ENCODE peak calls at places on chromosomes 12 and 14, in four cellular contexts. S, Y, Z and D are unnamed samples. For H3K4me1, the result is how much of the 10 kb centered on the place peaks cover.

GRCh38 chr12:41576925-41577324 is 388.8 kb downstream of the PDZRN4 start:
- DNase-seq in S (no peak), Y (no peak), Z (no peak), D (no peak)

GRCh38 chr12:20549115-20549719 is 145.9 kb upstream of the SLCO1C1 start:
- DNase-seq in S (peak), Y (no peak), Z (no peak), D (no peak)

GRCh38 chr12:125018356-125018755 is 24.9 kb downstream of the BRI3BP start:
- DNase-seq in S (no peak), Y (no peak), Z (no peak), D (no peak)

GRCh38 chr14:89304972-89305703 is 111.9 kb downstream of the FOXN3 start:
- DNase-seq in S (peak), Y (no peak), Z (peak), D (no peak)

GRCh38 chr12:6662602-6662905 is 365 bp downstream of the ING4 start:
- DNase-seq in S (no peak), Y (no peak), Z (no peak), D (no peak)

GRCh38 chr14:99524804-99525698 is 43.8 kb downstream of the CCNK start:
- DNase-seq in S (peak), Y (no peak), Z (peak), D (no peak)

GRCh38 chr14:35985504-35986218 is 159.5 kb downstream of the BRMS1L start:
- DNase-seq in S (no peak), Y (no peak), Z (no peak), D (no peak)

GRCh38 chr14:69132513-69133181 is 20.3 kb downstream of the DCAF5 start:
- DNase-seq in S (no peak), Y (no peak), Z (no peak), D (no peak)

GRCh38 chr12:121753844-121754264 is 39.6 kb downstream of the RHOF start:
- DNase-seq in S (no peak), Y (peak), Z (peak), D (no peak)

GRCh38 chr14:44720707-44721106 is 213.6 kb upstream of the FSCB start:
- DNase-seq in S (no peak), Y (no peak), Z (no peak), D (no peak)

GRCh38 chr12:117559978-117560377 is 198.6 kb upstream of the NOS1 start:
- DNase-seq in S (no peak), Y (no peak), Z (no peak), D (no peak)

GRCh38 chr12:2306686-2307249 is 254.0 kb downstream of the CACNA1C start:
- DNase-seq in S (no peak), Y (no peak), Z (no peak), D (no peak)

GRCh38 chr12:120584343-120585149 is 3.3 kb upstream of the POP5 start:
- DNase-seq in S (peak), Y (peak), Z (peak), D (no peak)

GRCh38 chr12:62919827-62920226 is 15.1 kb downstream of the PPM1H start:
- DNase-seq in S (no peak), Y (peak), Z (no peak), D (no peak)

GRCh38 chr14:72598328-72598727 is 295.6 kb downstream of the DPF3 start:
- DNase-seq in S (peak), Y (no peak), Z (no peak), D (no peak)

GRCh38 chr12:130961921-130962326 is 8.2 kb downstream of the ADGRD1 start:
- DNase-seq in S (peak), Y (peak), Z (no peak), D (no peak)
- H3K4me3 ChIP-seq in S (no peak), Y (no peak), Z (no peak), D (no peak)

DNA sequence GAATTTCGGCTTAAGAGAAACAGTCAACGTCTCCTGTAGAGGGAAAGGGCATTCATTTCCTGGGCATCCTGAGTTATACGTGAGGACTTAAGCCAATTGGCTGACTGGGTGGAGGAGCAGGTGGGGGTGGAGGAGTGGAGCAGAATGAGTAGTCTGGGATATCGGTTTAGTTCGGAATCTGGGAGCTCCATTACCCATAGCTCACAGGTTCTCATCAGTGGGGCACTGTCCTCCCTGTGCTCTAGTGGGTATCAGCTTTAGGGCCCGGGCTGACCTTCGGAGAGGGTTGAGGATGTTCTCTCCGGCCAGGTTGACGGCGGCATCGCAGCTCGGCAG is 704 bp downstream of the SDR39U1 start:
- DNase-seq in S (peak), Y (no peak), Z (no peak), D (no peak)
- H3K4me1 ChIP-seq in S (under half), Y (under half), Z (under half), D (under half)

GRCh38 chr12:34219046-34219770 is 196.9 kb downstream of the ALG10 start:
- DNase-seq in S (no peak), Y (no peak), Z (no peak), D (no peak)
- H3K4me3 ChIP-seq in S (peak), Y (peak), Z (peak), D (peak)

DNA sequence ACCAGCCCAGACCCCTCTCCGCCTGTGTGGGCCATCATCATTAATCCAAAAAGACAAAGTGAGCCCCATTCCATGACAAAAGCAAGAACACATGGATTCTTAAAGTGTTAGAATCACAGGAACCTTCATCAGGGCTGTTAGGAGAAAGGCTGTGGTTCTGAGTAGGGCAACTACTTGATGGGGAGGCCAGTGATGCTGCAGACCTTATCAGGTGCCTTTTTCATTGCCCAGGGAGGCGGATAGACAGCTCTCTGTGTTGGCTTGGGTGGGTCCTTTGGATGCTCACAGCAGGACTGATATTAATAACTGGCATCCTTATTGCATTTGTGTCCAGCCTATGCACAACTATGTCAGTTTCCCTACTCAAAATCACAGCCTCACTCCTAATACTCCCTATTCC is 2.3 kb downstream of the HEBP1 start:
- DNase-seq in S (no peak), Y (no peak), Z (no peak), D (no peak)
- H3K4me1 ChIP-seq in S (under half), Y (under half), Z (under half), D (under half)

GRCh38 chr14:71439247-71439646 is 493.0 kb upstream of the RGS6 start:
- DNase-seq in S (no peak), Y (no peak), Z (no peak), D (no peak)
- H3K4me3 ChIP-seq in S (no peak), Y (no peak), Z (no peak), D (no peak)

GRCh38 chr12:92297932-92298681 is 152.5 kb upstream of the BTG1 start:
- DNase-seq in S (no peak), Y (peak), Z (no peak), D (no peak)

GRCh38 chr12:92299344-92299743 is 153.7 kb upstream of the BTG1 start:
- DNase-seq in S (no peak), Y (no peak), Z (no peak), D (no peak)

GRCh38 chr12:92301329-92301728 is 155.7 kb upstream of the BTG1 start:
- DNase-seq in S (no peak), Y (no peak), Z (no peak), D (no peak)

GRCh38 chr12:92300781-92301180 is 155.1 kb upstream of the BTG1 start:
- DNase-seq in S (no peak), Y (no peak), Z (no peak), D (no peak)

DNA sequence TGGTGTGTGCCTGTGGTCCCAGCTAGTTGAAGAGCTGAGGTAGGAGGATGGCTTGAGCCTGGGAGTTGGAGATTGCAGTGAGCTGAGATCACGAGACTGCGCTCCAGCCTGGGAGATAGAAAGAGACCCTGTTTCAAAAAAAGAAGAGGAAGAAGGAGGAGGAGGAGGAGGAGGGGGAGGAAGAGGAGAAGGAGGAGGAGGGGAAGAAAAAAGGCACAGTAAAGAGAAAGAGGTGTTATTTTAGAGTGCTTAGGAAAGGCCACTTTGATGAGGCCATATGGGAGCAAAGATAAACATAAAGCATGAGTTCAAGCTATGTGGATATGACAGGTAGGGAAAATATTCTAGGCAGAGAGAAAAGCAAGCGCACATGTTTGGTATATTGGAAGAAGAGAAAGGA is 154.1 kb upstream of the BTG1 start:
- DNase-seq in S (no peak), Y (no peak), Z (no peak), D (no peak)
- H3K4me1 ChIP-seq in S (under half), Y (under half), Z (under half), D (under half)

GRCh38 chr14:73722581-73722980 is 8.4 kb upstream of the PNMA1 start:
- DNase-seq in S (no peak), Y (peak), Z (no peak), D (no peak)
- H3K4me3 ChIP-seq in S (no peak), Y (no peak), Z (no peak), D (no peak)

GRCh38 chr14:95151561-95151960 is 5.8 kb downstream of the DICER1 start:
- DNase-seq in S (no peak), Y (no peak), Z (no peak), D (no peak)
- H3K4me1 ChIP-seq in S (under half), Y (half or more), Z (half or more), D (under half)

GRCh38 chr14:104085032-104085888 is at the start of gene ASPG:
- DNase-seq in S (peak), Y (no peak), Z (peak), D (no peak)
- H3K4me3 ChIP-seq in S (no peak), Y (no peak), Z (no peak), D (no peak)